ENCODE peak calls at places on chromosome 17, in eight cellular contexts. One of them, this sample, is unnamed.
A peak's percentile ranks its signal among the peaks of the same experiment; 100 is the strongest.

GRCh38 chr17:72516772-72517399 is 396.1 kb downstream of the SOX9 start:
- DNase-seq in memory B cell: no peak
- DNase-seq in fibroblast of pulmonary artery: peak; percentile 39
- DNase-seq in bronchial epithelial cell: peak; percentile 29
- DNase-seq in CD8-positive, alpha-beta memory T cell: no peak
- DNase-seq in HEK293T: no peak
- DNase-seq in HT-29: no peak
- DNase-seq in anterior cingulate cortex: no peak
- DNase-seq in this sample: no peak

GRCh38 chr17:43027091-43028032 is 2.3 kb downstream of the RND2 start:
- DNase-seq in HT-29: no peak
- DNase-seq in fibroblast of pulmonary artery: no peak
- DNase-seq in anterior cingulate cortex: no peak
- DNase-seq in memory B cell: no peak
- DNase-seq in bronchial epithelial cell: no peak
- DNase-seq in HEK293T: no peak
- DNase-seq in CD8-positive, alpha-beta memory T cell: no peak
- DNase-seq in this sample: no peak

GRCh38 chr17:77291591-77292386 is 151.0 kb downstream of the SEC14L1 start:
- DNase-seq in fibroblast of pulmonary artery: no peak
- DNase-seq in memory B cell: no peak
- DNase-seq in anterior cingulate cortex: no peak
- DNase-seq in CD8-positive, alpha-beta memory T cell: no peak
- DNase-seq in HEK293T: no peak
- DNase-seq in HT-29: no peak
- DNase-seq in bronchial epithelial cell: peak; percentile 40
- DNase-seq in this sample: no peak

GRCh38 chr17:28828294-28829040 is 14.1 kb downstream of the FAM222B start:
- DNase-seq in HT-29: no peak
- DNase-seq in bronchial epithelial cell: no peak
- DNase-seq in anterior cingulate cortex: no peak
- DNase-seq in HEK293T: no peak
- DNase-seq in memory B cell: no peak
- DNase-seq in fibroblast of pulmonary artery: peak; percentile 22
- DNase-seq in CD8-positive, alpha-beta memory T cell: no peak
- DNase-seq in this sample: no peak

GRCh38 chr17:49779730-49780220 is 8.7 kb upstream of the KAT7 start:
- DNase-seq in HT-29: peak; percentile 38
- DNase-seq in anterior cingulate cortex: no peak
- DNase-seq in HEK293T: peak; percentile 47
- DNase-seq in fibroblast of pulmonary artery: peak; percentile 88
- DNase-seq in bronchial epithelial cell: peak; percentile 84
- DNase-seq in memory B cell: no peak
- DNase-seq in CD8-positive, alpha-beta memory T cell: no peak
- DNase-seq in this sample: no peak

GRCh38 chr17:55409030-55409800 is 12.4 kb downstream of the MMD start:
- DNase-seq in anterior cingulate cortex: no peak
- DNase-seq in fibroblast of pulmonary artery: no peak
- DNase-seq in bronchial epithelial cell: no peak
- DNase-seq in CD8-positive, alpha-beta memory T cell: no peak
- DNase-seq in HEK293T: no peak
- DNase-seq in HT-29: no peak
- DNase-seq in memory B cell: no peak
- DNase-seq in this sample: no peak

GRCh38 chr17:3986939-3987335 is 22.7 kb upstream of the ATP2A3 start:
- DNase-seq in HEK293T: no peak
- DNase-seq in HT-29: no peak
- DNase-seq in anterior cingulate cortex: no peak
- DNase-seq in memory B cell: no peak
- DNase-seq in fibroblast of pulmonary artery: no peak
- DNase-seq in bronchial epithelial cell: no peak
- DNase-seq in CD8-positive, alpha-beta memory T cell: no peak
- DNase-seq in this sample: no peak

GRCh38 chr17:49581645-49581992 is 5.9 kb downstream of the NXPH3 start:
- DNase-seq in fibroblast of pulmonary artery: no peak
- DNase-seq in anterior cingulate cortex: no peak
- DNase-seq in HT-29: no peak
- DNase-seq in CD8-positive, alpha-beta memory T cell: no peak
- DNase-seq in HEK293T: no peak
- DNase-seq in memory B cell: no peak
- DNase-seq in bronchial epithelial cell: no peak
- DNase-seq in this sample: no peak

GRCh38 chr17:72237223-72237622 is 116.4 kb downstream of the SOX9 start:
- DNase-seq in HEK293T: no peak
- DNase-seq in HT-29: no peak
- DNase-seq in bronchial epithelial cell: no peak
- DNase-seq in CD8-positive, alpha-beta memory T cell: no peak
- DNase-seq in anterior cingulate cortex: no peak
- DNase-seq in memory B cell: no peak
- DNase-seq in fibroblast of pulmonary artery: no peak
- DNase-seq in this sample: no peak

GRCh38 chr17:7011942-7012254 is 526 bp upstream of the RNASEK start:
- DNase-seq in memory B cell: no peak
- DNase-seq in anterior cingulate cortex: no peak
- DNase-seq in fibroblast of pulmonary artery: no peak
- DNase-seq in HEK293T: no peak
- DNase-seq in HT-29: peak; percentile 23
- DNase-seq in bronchial epithelial cell: no peak
- DNase-seq in CD8-positive, alpha-beta memory T cell: no peak
- DNase-seq in this sample: no peak

GRCh38 chr17:15660077-15660476 is 24.0 kb downstream of the TRIM16 start:
- DNase-seq in HT-29: no peak
- DNase-seq in bronchial epithelial cell: no peak
- DNase-seq in anterior cingulate cortex: no peak
- DNase-seq in fibroblast of pulmonary artery: no peak
- DNase-seq in HEK293T: no peak
- DNase-seq in memory B cell: no peak
- DNase-seq in CD8-positive, alpha-beta memory T cell: no peak
- DNase-seq in this sample: no peak

GRCh38 chr17:29514792-29515191 is 52.0 kb downstream of the ABHD15 start:
- DNase-seq in HT-29: no peak
- DNase-seq in HEK293T: no peak
- DNase-seq in fibroblast of pulmonary artery: peak; percentile 26
- DNase-seq in memory B cell: no peak
- DNase-seq in anterior cingulate cortex: no peak
- DNase-seq in bronchial epithelial cell: no peak
- DNase-seq in CD8-positive, alpha-beta memory T cell: no peak
- DNase-seq in this sample: no peak

GRCh38 chr17:82357394-82357793 is 1.7 kb upstream of the TEX19 start:
- DNase-seq in HEK293T: no peak
- DNase-seq in fibroblast of pulmonary artery: no peak
- DNase-seq in memory B cell: no peak
- DNase-seq in HT-29: no peak
- DNase-seq in CD8-positive, alpha-beta memory T cell: no peak
- DNase-seq in bronchial epithelial cell: no peak
- DNase-seq in anterior cingulate cortex: no peak
- DNase-seq in this sample: no peak

GRCh38 chr17:64061157-64061898 is 40.9 kb upstream of the ICAM2 start:
- DNase-seq in CD8-positive, alpha-beta memory T cell: no peak
- DNase-seq in HEK293T: no peak
- DNase-seq in fibroblast of pulmonary artery: peak; percentile 75
- DNase-seq in bronchial epithelial cell: peak; percentile 85
- DNase-seq in anterior cingulate cortex: no peak
- DNase-seq in memory B cell: no peak
- DNase-seq in HT-29: no peak
- DNase-seq in this sample: no peak

GRCh38 chr17:47316316-47316715 is 7.4 kb upstream of the EFCAB13 start:
- DNase-seq in fibroblast of pulmonary artery: peak; percentile 54
- DNase-seq in HT-29: no peak
- DNase-seq in CD8-positive, alpha-beta memory T cell: no peak
- DNase-seq in HEK293T: no peak
- DNase-seq in memory B cell: no peak
- DNase-seq in anterior cingulate cortex: no peak
- DNase-seq in bronchial epithelial cell: peak; percentile 62
- DNase-seq in this sample: no peak

GRCh38 chr17:9226794-9227135 is 205.5 kb downstream of the NTN1 start:
- DNase-seq in CD8-positive, alpha-beta memory T cell: no peak
- DNase-seq in anterior cingulate cortex: no peak
- DNase-seq in HEK293T: no peak
- DNase-seq in HT-29: no peak
- DNase-seq in memory B cell: no peak
- DNase-seq in bronchial epithelial cell: no peak
- DNase-seq in fibroblast of pulmonary artery: no peak
- DNase-seq in this sample: no peak

GRCh38 chr17:75142236-75142971 is 10.9 kb upstream of the NT5C start:
- DNase-seq in bronchial epithelial cell: no peak
- DNase-seq in fibroblast of pulmonary artery: no peak
- DNase-seq in HEK293T: no peak
- DNase-seq in memory B cell: no peak
- DNase-seq in anterior cingulate cortex: no peak
- DNase-seq in CD8-positive, alpha-beta memory T cell: no peak
- DNase-seq in HT-29: no peak
- DNase-seq in this sample: no peak

GRCh38 chr17:77957869-77958715 is at the start of gene TNRC6C:
- DNase-seq in memory B cell: peak; percentile 96
- DNase-seq in bronchial epithelial cell: peak; percentile 89
- DNase-seq in CD8-positive, alpha-beta memory T cell: peak; percentile 100
- DNase-seq in fibroblast of pulmonary artery: peak; percentile 99
- DNase-seq in HT-29: peak; percentile 98
- DNase-seq in anterior cingulate cortex: peak; percentile 100
- DNase-seq in HEK293T: peak; percentile 99
- DNase-seq in this sample: peak; percentile 100

GRCh38 chr17:7894866-7895265 is 6.3 kb downstream of the CHD3 start:
- DNase-seq in HT-29: no peak
- DNase-seq in CD8-positive, alpha-beta memory T cell: no peak
- DNase-seq in bronchial epithelial cell: no peak
- DNase-seq in anterior cingulate cortex: no peak
- DNase-seq in fibroblast of pulmonary artery: no peak
- DNase-seq in HEK293T: no peak
- DNase-seq in memory B cell: no peak
- DNase-seq in this sample: no peak

GRCh38 chr17:826778-827177 is 44.6 kb downstream of the MRM3 start:
- DNase-seq in bronchial epithelial cell: no peak
- DNase-seq in HEK293T: no peak
- DNase-seq in anterior cingulate cortex: no peak
- DNase-seq in memory B cell: no peak
- DNase-seq in fibroblast of pulmonary artery: no peak
- DNase-seq in HT-29: no peak
- DNase-seq in CD8-positive, alpha-beta memory T cell: no peak
- DNase-seq in this sample: no peak

GRCh38 chr17:48483471-48484131 is 47.2 kb downstream of the HOXB1 start:
- DNase-seq in anterior cingulate cortex: no peak
- DNase-seq in HT-29: peak; percentile 88
- DNase-seq in HEK293T: no peak
- DNase-seq in CD8-positive, alpha-beta memory T cell: no peak
- DNase-seq in fibroblast of pulmonary artery: peak; percentile 94
- DNase-seq in memory B cell: no peak
- DNase-seq in bronchial epithelial cell: peak; percentile 95
- DNase-seq in this sample: no peak

GRCh38 chr17:29138184-29138955 is 41.8 kb downstream of the MYO18A start:
- DNase-seq in bronchial epithelial cell: peak; percentile 46
- DNase-seq in HT-29: no peak
- DNase-seq in memory B cell: no peak
- DNase-seq in anterior cingulate cortex: no peak
- DNase-seq in fibroblast of pulmonary artery: no peak
- DNase-seq in HEK293T: no peak
- DNase-seq in CD8-positive, alpha-beta memory T cell: peak; percentile 19
- DNase-seq in this sample: peak; percentile 38

GRCh38 chr17:58367462-58367861 is 15.5 kb upstream of the SUPT4H1 start:
- DNase-seq in CD8-positive, alpha-beta memory T cell: no peak
- DNase-seq in memory B cell: no peak
- DNase-seq in HEK293T: no peak
- DNase-seq in bronchial epithelial cell: no peak
- DNase-seq in anterior cingulate cortex: no peak
- DNase-seq in HT-29: no peak
- DNase-seq in fibroblast of pulmonary artery: no peak
- DNase-seq in this sample: no peak

GRCh38 chr17:29131814-29132682 is 48.1 kb downstream of the MYO18A start:
- DNase-seq in CD8-positive, alpha-beta memory T cell: no peak
- DNase-seq in bronchial epithelial cell: no peak
- DNase-seq in anterior cingulate cortex: no peak
- DNase-seq in HT-29: no peak
- DNase-seq in memory B cell: no peak
- DNase-seq in HEK293T: no peak
- DNase-seq in fibroblast of pulmonary artery: peak; percentile 79
- DNase-seq in this sample: no peak

GRCh38 chr17:76579281-76579680 is 6.4 kb downstream of the ST6GALNAC2 start:
- DNase-seq in CD8-positive, alpha-beta memory T cell: no peak
- DNase-seq in HT-29: no peak
- DNase-seq in HEK293T: no peak
- DNase-seq in memory B cell: no peak
- DNase-seq in fibroblast of pulmonary artery: no peak
- DNase-seq in anterior cingulate cortex: no peak
- DNase-seq in bronchial epithelial cell: no peak
- DNase-seq in this sample: no peak

GRCh38 chr17:13337864-13338371 is 263.8 kb downstream of the HS3ST3A1 start:
- DNase-seq in anterior cingulate cortex: no peak
- DNase-seq in CD8-positive, alpha-beta memory T cell: no peak
- DNase-seq in fibroblast of pulmonary artery: peak; percentile 82
- DNase-seq in bronchial epithelial cell: peak; percentile 57
- DNase-seq in memory B cell: no peak
- DNase-seq in HT-29: peak; percentile 19
- DNase-seq in HEK293T: peak; percentile 45
- DNase-seq in this sample: no peak

GRCh38 chr17:45236002-45236606 is 14.4 kb downstream of the FMNL1 start:
- DNase-seq in memory B cell: no peak
- DNase-seq in bronchial epithelial cell: no peak
- DNase-seq in fibroblast of pulmonary artery: no peak
- DNase-seq in HT-29: no peak
- DNase-seq in anterior cingulate cortex: no peak
- DNase-seq in HEK293T: no peak
- DNase-seq in CD8-positive, alpha-beta memory T cell: no peak
- DNase-seq in this sample: no peak

GRCh38 chr17:75181110-75181509 is 1.6 kb downstream of the SUMO2 start:
- DNase-seq in CD8-positive, alpha-beta memory T cell: no peak
- DNase-seq in fibroblast of pulmonary artery: no peak
- DNase-seq in anterior cingulate cortex: no peak
- DNase-seq in memory B cell: no peak
- DNase-seq in HT-29: no peak
- DNase-seq in HEK293T: no peak
- DNase-seq in bronchial epithelial cell: no peak
- DNase-seq in this sample: no peak